ENCODE peak calls at places on chromosomes 5 and 9, in six cellular contexts. I is psoas muscle, X is heart right ventricle, P is astrocyte of the cerebellum, Z is GM12878, A is astrocyte of the spinal cord. U is an unnamed sample.

GRCh38 chr9:21995652-21996275 is 1.2 kb downstream of the CDKN2B-AS1 start:
- DNase-seq in I (peak; percentile 66), X (peak; percentile 59), P (no peak), Z (no peak), A (peak; percentile 68), U (no peak)

GRCh38 chr5:149489605-149490037 is 61.6 kb downstream of the CSNK1A1 start:
- DNase-seq in I (no peak), X (no peak), P (peak; percentile 18), Z (no peak), A (peak; percentile 63), U (no peak)

GRCh38 chr5:56527174-56527573 is 288.2 kb upstream of the MAP3K1 start:
- DNase-seq in I (no peak), X (no peak), P (no peak), Z (no peak), A (no peak), U (no peak)

GRCh38 chr9:16062542-16063240 is 509.8 kb downstream of the CCDC171 start:
- DNase-seq in I (no peak), X (no peak), P (peak; percentile 90), Z (no peak), A (peak; percentile 95), U (peak; percentile 52)

GRCh38 chr5:76204713-76205112 is 121.5 kb downstream of the SV2C start:
- DNase-seq in I (no peak), X (no peak), P (no peak), Z (no peak), A (no peak), U (no peak)

GRCh38 chr9:108477538-108478006 is 378.2 kb downstream of the ACTL7B start:
- DNase-seq in I (no peak), X (no peak), P (peak; percentile 34), Z (no peak), A (peak; percentile 79), U (peak; percentile 45)

GRCh38 chr5:172548311-172548731 is 92.7 kb upstream of the NEURL1B start:
- DNase-seq in I (no peak), X (no peak), P (no peak), Z (no peak), A (no peak), U (no peak)

GRCh38 chr9:13485068-13485596 is 205.6 kb upstream of the MPDZ start:
- DNase-seq in I (peak; percentile 82), X (peak; percentile 30), P (peak; percentile 82), Z (no peak), A (peak; percentile 53), U (no peak)

GRCh38 chr5:104800440-104801048 is 1238.0 kb upstream of the NUDT12 start:
- DNase-seq in I (no peak), X (no peak), P (no peak), Z (no peak), A (no peak), U (no peak)

GRCh38 chr5:15933481-15934207 is 245.9 kb downstream of the MARCHF11 start:
- DNase-seq in I (no peak), X (no peak), P (no peak), Z (no peak), A (peak; percentile 28), U (no peak)

GRCh38 chr9:109912082-109912581 is 132.1 kb downstream of the PALM2AKAP2 start:
- DNase-seq in I (no peak), X (no peak), P (no peak), Z (no peak), A (peak; percentile 52), U (no peak)

GRCh38 chr5:148910686-148911361 is 84.4 kb downstream of the ADRB2 start:
- DNase-seq in I (no peak), X (peak; percentile 25), P (no peak), Z (no peak), A (peak; percentile 54), U (no peak)

GRCh38 chr9:13070612-13071595 is 208.6 kb downstream of the MPDZ start:
- DNase-seq in I (no peak), X (no peak), P (no peak), Z (no peak), A (no peak), U (no peak)

GRCh38 chr5:128227984-128228383 is 144.4 kb downstream of the SLC12A2 start:
- DNase-seq in I (no peak), X (no peak), P (peak; percentile 98), Z (no peak), A (peak; percentile 97), U (no peak)

GRCh38 chr9:78932849-78933627 is 636.1 kb downstream of the PSAT1 start:
- DNase-seq in I (no peak), X (no peak), P (no peak), Z (no peak), A (peak; percentile 68), U (no peak)

GRCh38 chr5:33313150-33313549 is 127.6 kb upstream of the TARS1 start:
- DNase-seq in I (no peak), X (no peak), P (no peak), Z (no peak), A (peak; percentile 91), U (no peak)

GRCh38 chr5:100311811-100312210 is 223.4 kb upstream of the FAM174A start:
- DNase-seq in I (no peak), X (no peak), P (peak; percentile 12), Z (no peak), A (peak; percentile 48), U (no peak)

GRCh38 chr9:98427491-98427890 is 172.0 kb upstream of the TBC1D2 start:
- DNase-seq in I (no peak), X (no peak), P (no peak), Z (no peak), A (no peak), U (peak; percentile 36)

GRCh38 chr9:98087420-98088354 is 31.2 kb downstream of the NANS start:
- DNase-seq in I (peak; percentile 64), X (peak; percentile 46), P (no peak), Z (no peak), A (peak; percentile 55), U (no peak)

GRCh38 chr5:2207966-2208544 is 325.3 kb upstream of the IRX4 start:
- DNase-seq in I (no peak), X (peak; percentile 27), P (no peak), Z (no peak), A (no peak), U (no peak)
- TF ChIP-seq CTCF in I (no peak), X (peak; percentile 40), P (peak; percentile 47), Z (no peak), A (no peak), U (no peak)

GRCh38 chr5:23840083-23840482 is 332.7 kb downstream of the PRDM9 start:
- DNase-seq in I (no peak), X (no peak), P (no peak), Z (no peak), A (no peak), U (no peak)
- H3K4me3 ChIP-seq in I (no peak overlapping the region), X (no peak overlapping the region), P (no peak overlapping the region), Z (no peak overlapping the region), A (no peak overlapping the region), U (no peak overlapping the region)

DNA sequence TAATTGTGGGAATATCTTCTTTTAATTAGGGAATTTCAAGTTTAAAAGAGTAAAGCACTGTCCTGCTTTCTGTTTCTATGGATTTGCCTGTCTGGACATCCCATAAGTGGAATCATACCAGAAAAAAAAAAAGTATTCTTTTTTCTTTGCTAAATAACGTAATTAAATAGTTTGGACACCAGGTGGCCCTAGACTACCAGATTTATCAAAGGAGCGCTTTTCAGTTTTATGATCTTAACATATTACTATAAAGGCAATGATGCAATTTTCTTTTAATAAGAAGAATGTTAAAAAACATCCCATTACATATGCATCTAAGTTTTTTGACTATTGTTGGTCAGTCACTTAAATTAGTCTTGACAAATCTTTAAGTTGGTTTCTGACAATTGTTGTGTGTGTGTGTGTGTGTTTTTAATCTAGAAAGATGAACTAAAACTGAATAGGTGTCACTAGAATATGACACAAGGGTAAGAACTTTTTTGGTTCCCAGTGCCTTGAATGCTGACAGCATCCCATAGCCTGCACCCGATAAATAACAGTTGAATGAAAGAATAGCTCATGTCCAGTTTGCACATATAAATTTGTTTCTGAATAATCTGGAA is 49.5 kb downstream of the C5orf22 start:
- DNase-seq in I (no peak), X (no peak), P (peak; percentile 42), Z (no peak), A (peak; percentile 50), U (no peak)
- TF ChIP-seq CTCF in I (peak; percentile 46), X (peak; percentile 60), P (no peak), Z (peak; percentile 18), A (peak; percentile 26), U (no peak)

GRCh38 chr5:170296935-170297588 is 515 bp downstream of the LCP2 start:
- DNase-seq in I (no peak), X (no peak), P (no peak), Z (no peak), A (no peak), U (no peak)
- H3K4me3 ChIP-seq in I (peak overlapping the region; percentile 60), X (peak overlapping the region; percentile 60), P (no peak overlapping the region), Z (peak overlapping the region; percentile 77), A (no peak overlapping the region), U (no peak overlapping the region)

GRCh38 chr5:116305899-116306298 is 221.1 kb downstream of the COMMD10 start:
- DNase-seq in I (no peak), X (no peak), P (no peak), Z (no peak), A (no peak), U (no peak)
- TF ChIP-seq CTCF in I (no peak), X (no peak), P (no peak), Z (no peak), A (no peak), U (no peak)

DNA sequence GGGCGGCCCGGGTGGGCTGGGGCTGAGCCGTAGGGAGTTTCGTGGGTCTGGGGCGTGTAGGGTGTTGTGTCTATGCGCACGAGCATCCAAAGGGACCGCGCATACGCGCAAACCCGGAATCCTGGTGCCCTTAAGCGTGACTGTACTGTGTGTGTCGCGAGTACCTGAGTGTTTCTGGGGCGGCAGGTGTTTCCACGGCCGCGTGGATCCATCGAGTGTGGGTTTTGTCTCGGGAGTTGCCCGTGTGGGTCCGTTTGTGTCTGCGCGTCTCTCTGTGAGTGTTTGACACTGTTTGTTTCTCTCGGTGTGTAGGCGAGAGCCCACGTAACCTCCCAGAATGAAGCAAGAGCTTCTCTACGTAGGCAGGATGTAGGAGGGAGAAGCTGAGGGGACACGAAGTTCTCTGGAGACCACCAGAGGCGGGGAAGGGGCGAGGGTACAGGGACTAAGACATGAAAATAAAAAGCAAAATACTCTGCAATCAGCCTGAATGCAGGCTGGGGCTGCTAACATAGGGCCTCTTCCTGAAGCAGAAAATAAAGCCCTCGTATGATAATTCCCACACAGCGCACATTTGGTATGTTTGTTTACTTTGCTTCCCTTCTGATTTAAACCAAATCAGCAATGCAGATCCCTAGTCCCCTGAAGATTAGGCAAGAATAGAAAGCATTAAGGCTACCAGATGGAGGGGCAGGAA is 583 bp upstream of the BRINP1 start:
- DNase-seq in I (no peak), X (no peak), P (no peak), Z (no peak), A (no peak), U (no peak)
- H3K4me3 ChIP-seq in I (peak overlapping the region; percentile 58), X (peak overlapping the region; percentile 52), P (peak overlapping the region; percentile 48), Z (no peak overlapping the region), A (peak overlapping the region; percentile 25), U (no peak overlapping the region)

GRCh38 chr9:18142964-18143363 is 331.0 kb upstream of the ADAMTSL1 start:
- DNase-seq in I (no peak), X (no peak), P (no peak), Z (no peak), A (no peak), U (no peak)
- TF ChIP-seq CTCF in I (no peak), X (peak; percentile 18), P (peak; percentile 40), Z (no peak), A (peak; percentile 43), U (peak; percentile 21)

GRCh38 chr5:17374973-17375844 is 122.8 kb upstream of the TAF11L2 start:
- DNase-seq in I (no peak), X (no peak), P (no peak), Z (no peak), A (peak; percentile 48), U (no peak)
- H3K4me3 ChIP-seq in I (no peak overlapping the region), X (no peak overlapping the region), P (no peak overlapping the region), Z (no peak overlapping the region), A (no peak overlapping the region), U (no peak overlapping the region)

GRCh38 chr5:59450245-59450644 is 443.3 kb downstream of the PDE4D start:
- DNase-seq in I (no peak), X (no peak), P (no peak), Z (no peak), A (no peak), U (no peak)
- TF ChIP-seq CTCF in I (peak; percentile 32), X (no peak), P (no peak), Z (peak; percentile 39), A (peak; percentile 16), U (no peak)

U was measured in AG04449.